ENCODE peak calls at places on chromosomes 16 and 17, in four cellular contexts. V is AG04450; Q is effector CD4-positive, alpha-beta T cell; S is left colon. N is an unnamed sample.

GRCh38 chr16:57810197-57811024 is 8.1 kb upstream of the KIFC3 start:
- DNase-seq in S (peak), V (no peak), Q (peak), N (peak)

GRCh38 chr17:1522626-1523025 is 6.2 kb upstream of the INPP5K start:
- DNase-seq in S (no peak), V (no peak), Q (no peak), N (no peak)

GRCh38 chr16:73023320-73023719 is 24.6 kb downstream of the ZFHX3 start:
- DNase-seq in Q (no peak), S (no peak), V (no peak), N (no peak)

GRCh38 chr16:54283735-54284318 is 2.8 kb downstream of the IRX3 start:
- DNase-seq in S (no peak), V (no peak), Q (no peak), N (no peak)

GRCh38 chr17:62064029-62064790 is 868 bp downstream of the MED13 start:
- DNase-seq in Q (no peak), V (no peak), S (no peak), N (no peak)

GRCh38 chr17:41624208-41625101 is at the start of gene KRT17:
- DNase-seq in S (no peak), Q (no peak), V (no peak), N (no peak)

GRCh38 chr17:39534768-39535405 is 72.8 kb downstream of the NEUROD2 start:
- DNase-seq in Q (no peak), S (no peak), V (no peak), N (no peak)

GRCh38 chr17:45341389-45342158 is 24.8 kb upstream of the MAP3K14 start:
- DNase-seq in Q (no peak), S (no peak), V (peak), N (no peak)

GRCh38 chr16:12869681-12870427 is 31.5 kb upstream of the SHISA9 start:
- DNase-seq in S (no peak), Q (no peak), V (no peak), N (no peak)

GRCh38 chr17:79840204-79840988 is 1.2 kb upstream of the CBX4 start:
- DNase-seq in S (peak), V (no peak), Q (no peak), N (no peak)

GRCh38 chr16:68790944-68791343 is 52.4 kb upstream of the TANGO6 start:
- DNase-seq in Q (no peak), V (no peak), S (no peak), N (no peak)

GRCh38 chr17:66904760-66905637 is 59.5 kb upstream of the CACNG4 start:
- DNase-seq in S (no peak), Q (no peak), V (no peak), N (no peak)

GRCh38 chr17:38747385-38748328 is 479 bp downstream of the PCGF2 start:
- DNase-seq in V (no peak), S (peak), Q (no peak), N (no peak)

GRCh38 chr17:76145231-76146052 is 4.4 kb upstream of the FOXJ1 start:
- DNase-seq in Q (peak), S (peak), V (no peak), N (peak)

GRCh38 chr17:1882836-1883235 is 53.0 kb downstream of the RPA1 start:
- DNase-seq in V (no peak), Q (no peak), S (peak), N (peak)

GRCh38 chr17:3039748-3040147 is 23.7 kb downstream of the OR1D5 start:
- DNase-seq in Q (no peak), V (no peak), S (no peak), N (no peak)

GRCh38 chr17:41664587-41665565 is 23.8 kb upstream of the EIF1 start:
- DNase-seq in S (no peak), V (no peak), Q (no peak), N (peak)

GRCh38 chr17:29622337-29623282 is at the start of gene CORO6:
- DNase-seq in S (peak), V (no peak), Q (peak), N (peak)

GRCh38 chr16:24336491-24336890 is 80.4 kb downstream of the CACNG3 start:
- DNase-seq in S (no peak), Q (no peak), V (no peak), N (no peak)